ENCODE peak calls at places on chromosomes 13 and 19, in five cellular contexts. W is A549, X is ovary, N is K562, Z is tibial nerve. O is an unnamed sample.

GRCh38 chr19:31344403-31344802 is 4.8 kb downstream of the TSHZ3 start:
- DNase-seq in W (no peak), X (no peak), N (no peak), Z (no peak), O (no peak)

GRCh38 chr19:46296722-46297431 is at the start of gene HIF3A:
- DNase-seq in W (no peak), X (peak; percentile 86), N (peak; percentile 50), Z (no peak), O (peak; percentile 93)

GRCh38 chr19:33904681-33905080 is 108.0 kb downstream of the KCTD15 start:
- DNase-seq in W (peak; percentile 31), X (peak; percentile 21), N (no peak), Z (no peak), O (no peak)

GRCh38 chr19:2046046-2046907 is 4.8 kb downstream of the MKNK2 start:
- DNase-seq in W (no peak), X (no peak), N (no peak), Z (no peak), O (peak; percentile 69)

GRCh38 chr13:25920931-25921330 is 130.9 kb downstream of the SHISA2 start:
- DNase-seq in W (no peak), X (no peak), N (no peak), Z (no peak), O (no peak)

GRCh38 chr19:54616840-54617560 is 13.3 kb upstream of the LILRB1 start:
- DNase-seq in W (no peak), X (no peak), N (no peak), Z (no peak), O (no peak)

GRCh38 chr19:48985711-48986110 is 7.4 kb downstream of the GYS1 start:
- DNase-seq in W (no peak), X (no peak), N (no peak), Z (no peak), O (no peak)

GRCh38 chr19:5547881-5548280 is 19.9 kb downstream of the TINCR start:
- DNase-seq in W (peak; percentile 58), X (no peak), N (peak; percentile 60), Z (no peak), O (no peak)

GRCh38 chr19:12668937-12669271 is 2.3 kb downstream of the WDR83 start:
- DNase-seq in W (peak; percentile 50), X (peak; percentile 55), N (peak; percentile 65), Z (peak; percentile 35), O (peak; percentile 84)

GRCh38 chr13:27170221-27170520 is 1.4 kb downstream of the USP12 start:
- DNase-seq in W (no peak), X (no peak), N (no peak), Z (no peak), O (no peak)

GRCh38 chr19:13025819-13026477 is 30.7 kb downstream of the NFIX start:
- DNase-seq in W (no peak), X (no peak), N (no peak), Z (no peak), O (no peak)

GRCh38 chr13:36526897-36527296 is 94.6 kb downstream of the CCNA1 start:
- DNase-seq in W (no peak), X (no peak), N (no peak), Z (no peak), O (no peak)

GRCh38 chr19:33887891-33888290 is 91.2 kb downstream of the KCTD15 start:
- DNase-seq in W (no peak), X (no peak), N (no peak), Z (no peak), O (no peak)

GRCh38 chr19:10356431-10356830 is 17.0 kb upstream of the ICAM3 start:
- DNase-seq in W (no peak), X (no peak), N (no peak), Z (no peak), O (no peak)

GRCh38 chr19:54096642-54097106 is 3.9 kb downstream of the OSCAR start:
- DNase-seq in W (peak; percentile 79), X (no peak), N (peak; percentile 57), Z (no peak), O (peak; percentile 68)

GRCh38 chr19:3784607-3785463 is 1.3 kb downstream of the MATK start:
- DNase-seq in W (no peak), X (no peak), N (no peak), Z (no peak), O (no peak)

GRCh38 chr19:10471909-10472308 is 31.2 kb downstream of the KEAP1 start:
- DNase-seq in W (peak; percentile 62), X (no peak), N (no peak), Z (no peak), O (no peak)

GRCh38 chr19:13057744-13058143 is 44.9 kb downstream of the LYL1 start:
- DNase-seq in W (no peak), X (no peak), N (no peak), Z (no peak), O (no peak)

DNA sequence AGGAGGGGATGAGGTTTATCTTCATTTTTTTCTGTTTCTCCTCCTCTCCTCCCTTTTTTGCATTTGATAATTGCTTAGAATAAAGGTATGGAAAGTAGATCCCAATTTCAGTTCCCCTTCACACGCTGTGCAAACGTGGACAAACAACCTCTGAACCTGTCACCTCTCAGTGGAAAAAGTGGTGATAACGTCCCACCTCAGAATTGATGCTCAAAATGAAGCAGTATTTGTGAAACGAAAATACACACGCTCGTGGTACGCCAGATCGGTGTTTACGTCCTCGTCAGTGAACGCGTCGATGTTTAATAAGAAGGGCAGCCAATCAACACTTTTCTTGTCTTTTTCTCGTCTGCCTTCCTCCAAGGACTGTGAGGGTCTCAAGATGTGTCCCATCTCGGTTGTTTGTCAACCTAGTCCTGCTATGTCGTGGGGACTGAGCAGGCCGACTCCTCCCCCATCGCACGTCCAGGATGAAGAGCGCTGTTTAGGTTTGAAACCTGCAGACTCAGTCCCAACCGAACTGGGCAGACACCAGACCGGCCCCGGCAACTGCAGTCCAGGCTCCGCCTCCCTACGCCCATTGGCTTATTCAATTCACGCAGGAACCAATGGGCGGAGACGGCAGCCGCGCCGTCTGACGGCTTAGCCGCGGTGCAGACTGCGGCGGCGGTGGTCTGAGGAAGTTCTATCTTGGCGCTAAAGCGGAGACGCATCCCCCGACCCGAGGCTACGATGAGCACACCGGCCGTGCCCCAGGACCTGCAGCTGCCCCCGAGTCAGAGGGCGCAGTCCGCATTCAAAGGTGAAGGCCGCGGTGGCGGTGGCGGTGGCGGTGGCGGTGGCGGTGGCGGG is at the start of gene CKAP2:
- DNase-seq in W (peak; percentile 92), X (peak; percentile 90), N (peak; percentile 91), Z (peak; percentile 88), O (peak; percentile 97)
- H3K4me1 ChIP-seq in W (peaks cover 36% of the 10 kb centered on the region), X (peaks cover 3% of the 10 kb centered on the region), N (peaks cover 10% of the 10 kb centered on the region), Z (peaks cover 23% of the 10 kb centered on the region), O (peaks cover 18% of the 10 kb centered on the region)

DNA sequence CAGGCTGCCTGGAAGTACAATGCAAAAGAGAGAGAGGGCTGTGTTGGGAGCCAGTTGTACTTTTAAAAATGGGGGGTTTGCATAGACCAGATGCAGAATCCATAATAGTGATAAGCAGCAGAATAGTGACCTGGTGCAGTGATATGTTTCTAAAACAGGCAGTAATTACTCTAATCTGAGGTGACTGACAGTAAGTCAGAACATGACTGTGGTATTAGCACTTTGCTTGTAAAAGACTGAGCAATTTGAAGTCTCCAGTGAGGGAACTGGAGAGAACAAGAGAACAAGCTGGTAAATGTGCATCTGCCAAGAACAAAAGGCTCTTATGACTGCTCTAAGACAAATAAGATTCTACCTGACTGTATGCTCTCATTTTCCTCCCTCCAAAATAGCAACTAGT is 383.4 kb downstream of the ITGBL1 start:
- DNase-seq in W (no peak), X (no peak), N (no peak), Z (no peak), O (no peak)
- TF ChIP-seq EP300 in W (no peak), X (no peak), N (no peak), Z (no peak), O (no peak)

GRCh38 chr19:15371786-15372380 is 7.7 kb downstream of the AKAP8 start:
- DNase-seq in W (no peak), X (no peak), N (no peak), Z (no peak), O (no peak)

GRCh38 chr19:15372470-15372869 is 7.1 kb downstream of the AKAP8 start:
- DNase-seq in W (no peak), X (no peak), N (no peak), Z (no peak), O (no peak)

GRCh38 chr19:15373644-15374043 is 5.9 kb downstream of the AKAP8 start:
- DNase-seq in W (no peak), X (no peak), N (no peak), Z (no peak), O (no peak)

GRCh38 chr19:15374105-15374651 is 5.4 kb downstream of the AKAP8 start:
- DNase-seq in W (no peak), X (no peak), N (no peak), Z (no peak), O (no peak)

GRCh38 chr19:15372891-15373301 is 6.7 kb downstream of the AKAP8 start:
- DNase-seq in W (no peak), X (no peak), N (no peak), Z (no peak), O (no peak)
- H3K4me1 ChIP-seq in W (peaks cover 11% of the 10 kb centered on the region), X (peaks cover 20% of the 10 kb centered on the region), N (peaks cover 44% of the 10 kb centered on the region), Z (peaks cover 53% of the 10 kb centered on the region), O (no peaks in the 10 kb centered on the region)

GRCh38 chr19:58305065-58305931 is at the start of gene ERVK3-1:
- DNase-seq in W (peak; percentile 99), X (peak; percentile 94), N (peak; percentile 95), Z (peak; percentile 83), O (peak; percentile 98)
- TF ChIP-seq EP300 in W (no peak), X (peak; percentile 77), N (no peak), Z (peak; percentile 97), O (no peak)

O was measured in sigmoid colon.